ENCODE peak calls at places on chromosomes 16 and 17, in five cellular contexts. Z is H1, W is GM12878, Q is type B pancreatic cell, Y is mammary epithelial cell. R is an unnamed sample.

GRCh38 chr16:31131416-31131815 is 4.1 kb downstream of the PRSS8 start:
- DNase-seq in Z (no peak), W (no peak), Q (no peak), Y (no peak), R (no peak)

GRCh38 chr16:22614271-22614947 is 103.7 kb downstream of the NPIPB5 start:
- DNase-seq in Z (no peak), W (no peak), Q (no peak), Y (peak), R (peak)

GRCh38 chr17:35479271-35479670 is 30.7 kb upstream of the SLFN13 start:
- DNase-seq in Z (no peak), W (no peak), Q (no peak), Y (no peak), R (no peak)

GRCh38 chr17:77783991-77784820 is 174.3 kb upstream of the TNRC6C start:
- DNase-seq in Z (no peak), W (no peak), Q (no peak), Y (no peak), R (no peak)

GRCh38 chr17:76376318-76377133 is 7.9 kb upstream of the SPHK1 start:
- DNase-seq in Z (no peak), W (no peak), Q (no peak), Y (no peak), R (no peak)

GRCh38 chr16:1670866-1671265 is 7.2 kb upstream of the JPT2 start:
- DNase-seq in Z (no peak), W (no peak), Q (no peak), Y (no peak), R (no peak)

GRCh38 chr16:61676740-61677139 is 359.5 kb downstream of the CDH8 start:
- DNase-seq in Z (no peak), W (no peak), Q (no peak), Y (no peak), R (no peak)

GRCh38 chr17:42484304-42484703 is 25.6 kb downstream of the ATP6V0A1 start:
- DNase-seq in Z (no peak), W (peak), Q (no peak), Y (no peak), R (no peak)

GRCh38 chr17:42411321-42411820 is 11.7 kb downstream of the CAVIN1 start:
- DNase-seq in Z (no peak), W (no peak), Q (no peak), Y (no peak), R (no peak)

GRCh38 chr16:24151482-24151939 is 104.6 kb upstream of the CACNG3 start:
- DNase-seq in Z (no peak), W (no peak), Q (no peak), Y (no peak), R (no peak)

GRCh38 chr16:71927383-71927782 is 32.1 kb downstream of the IST1 start:
- DNase-seq in Z (no peak), W (no peak), Q (no peak), Y (peak), R (peak)

GRCh38 chr17:27766438-27766837 is 33.9 kb downstream of the NOS2 start:
- DNase-seq in Z (no peak), W (no peak), Q (no peak), Y (no peak), R (no peak)

GRCh38 chr17:77372444-77373297 is 231.9 kb downstream of the SEC14L1 start:
- DNase-seq in Z (peak), W (no peak), Q (peak), Y (peak), R (no peak)

GRCh38 chr16:27437946-27438345 is 36.0 kb downstream of the IL21R start:
- DNase-seq in Z (no peak), W (no peak), Q (no peak), Y (no peak), R (no peak)

GRCh38 chr17:13230350-13230900 is 212.6 kb upstream of the ELAC2 start:
- DNase-seq in Z (no peak), W (no peak), Q (no peak), Y (peak), R (no peak)

GRCh38 chr16:67407176-67407787 is 9.0 kb downstream of the ZDHHC1 start:
- DNase-seq in Z (no peak), W (no peak), Q (no peak), Y (no peak), R (no peak)

GRCh38 chr16:67409631-67410030 is 6.6 kb downstream of the ZDHHC1 start:
- DNase-seq in Z (no peak), W (no peak), Q (no peak), Y (no peak), R (no peak)

GRCh38 chr16:67406111-67406593 is 10.1 kb downstream of the ZDHHC1 start:
- DNase-seq in Z (no peak), W (no peak), Q (no peak), Y (no peak), R (no peak)

GRCh38 chr16:67406628-67407027 is 9.6 kb downstream of the ZDHHC1 start:
- DNase-seq in Z (no peak), W (no peak), Q (no peak), Y (peak), R (peak)

DNA sequence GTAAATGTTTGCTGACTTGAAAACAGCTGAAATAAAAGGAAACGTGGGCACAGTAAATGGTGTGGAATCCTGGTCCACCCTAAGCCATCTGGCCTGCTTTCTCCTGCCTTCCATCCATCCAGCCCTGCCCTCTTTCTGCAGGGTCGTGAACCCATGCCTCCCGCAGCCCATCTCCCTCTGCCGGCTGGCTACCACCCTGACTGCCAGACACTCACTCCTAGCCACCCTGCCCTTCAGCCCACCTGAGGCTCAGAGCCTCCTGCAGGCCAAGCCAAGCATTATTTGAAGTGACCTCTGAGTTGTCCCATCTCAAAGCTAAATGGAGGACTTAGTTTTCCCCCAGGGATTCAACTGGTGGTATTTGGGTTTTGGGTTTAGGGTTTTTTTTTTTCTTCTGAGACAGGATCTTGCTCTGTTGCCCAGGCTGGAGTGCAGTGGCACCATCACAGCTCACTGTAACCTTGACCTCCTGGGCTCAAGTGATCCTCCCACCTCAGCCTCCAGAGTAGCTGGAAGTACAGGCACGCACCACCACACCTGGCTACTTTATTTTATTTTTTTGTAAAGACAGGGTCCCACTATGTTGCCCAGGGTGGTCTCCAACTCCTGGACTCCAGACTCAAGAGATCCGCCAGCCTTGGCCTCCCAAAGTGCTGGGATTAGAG is 8.4 kb downstream of the ZDHHC1 start:
- DNase-seq in Z (no peak), W (no peak), Q (no peak), Y (no peak), R (no peak)
- TF ChIP-seq CTCF in Z (peak), W (no peak), Q (no peak), Y (no peak), R (no peak)

GRCh38 chr16:78002915-78003538 is 19.3 kb upstream of the CLEC3A start:
- DNase-seq in Z (peak), W (peak), Q (peak), Y (peak), R (peak)

GRCh38 chr16:78004501-78004900 is 17.8 kb upstream of the CLEC3A start:
- DNase-seq in Z (no peak), W (no peak), Q (no peak), Y (no peak), R (no peak)

GRCh38 chr16:78007121-78007520 is 15.2 kb upstream of the CLEC3A start:
- DNase-seq in Z (no peak), W (no peak), Q (no peak), Y (no peak), R (no peak)

DNA sequence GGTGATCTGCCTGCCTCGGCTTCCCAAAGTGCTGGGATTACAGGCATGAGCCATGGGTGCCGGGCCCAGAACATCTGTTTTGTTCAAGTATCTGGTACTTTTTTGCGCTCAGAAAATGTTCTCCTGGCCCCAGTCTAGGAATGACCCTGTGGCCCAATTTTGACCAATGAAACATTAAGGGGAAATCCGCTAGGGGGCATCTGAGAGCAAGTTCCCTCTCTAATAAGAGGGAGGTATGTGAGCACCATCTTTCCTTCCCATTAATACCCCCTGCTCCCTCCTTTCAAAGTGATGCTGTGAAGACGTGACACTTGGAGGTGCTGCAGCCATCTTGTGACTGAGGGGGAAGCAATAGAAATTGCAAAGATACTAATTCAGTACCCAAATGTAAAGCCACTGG is 16.5 kb upstream of the CLEC3A start:
- DNase-seq in Z (no peak), W (no peak), Q (no peak), Y (no peak), R (no peak)
- TF ChIP-seq CTCF in Z (peak), W (peak), Q (peak), Y (peak), R (no peak)

DNA sequence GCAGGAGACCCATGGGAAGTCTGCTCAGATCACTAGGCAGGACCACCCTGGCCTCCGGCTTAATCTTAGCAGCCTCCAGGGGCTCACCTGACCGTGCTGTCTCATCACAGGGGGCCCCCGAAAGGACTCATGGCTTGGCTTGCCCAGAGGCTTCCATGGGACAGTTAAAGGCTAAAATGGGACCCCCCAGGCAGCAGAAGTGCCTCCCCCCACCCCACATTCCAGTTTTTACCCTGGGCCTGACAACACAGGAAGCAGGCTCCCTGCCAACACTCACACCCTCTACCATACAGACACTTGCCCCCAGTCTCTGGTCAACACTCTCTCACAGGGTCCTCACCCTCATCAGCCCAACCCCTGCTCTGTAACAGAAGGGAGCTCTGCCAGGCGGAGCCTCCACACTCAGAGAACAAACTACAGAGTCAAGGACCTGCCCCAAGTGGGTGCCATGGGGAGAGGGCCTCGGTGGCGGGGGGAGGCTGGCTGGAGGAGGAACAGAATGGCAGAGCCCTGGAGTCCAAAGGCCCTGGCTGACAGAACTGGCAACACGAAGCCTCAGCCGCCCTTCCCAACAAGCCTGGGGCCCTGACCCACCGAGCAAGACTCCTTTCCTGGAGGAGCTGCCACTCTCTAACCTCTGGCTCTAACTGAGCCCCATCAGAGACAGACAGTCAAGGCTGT is 486 bp downstream of the ITGAE start:
- DNase-seq in Z (no peak), W (no peak), Q (no peak), Y (no peak), R (no peak)
- TF ChIP-seq CTCF in Z (no peak), W (no peak), Q (no peak), Y (no peak), R (no peak)

GRCh38 chr17:2093349-2093748 is 38.4 kb downstream of the HIC1 start:
- DNase-seq in Z (no peak), W (no peak), Q (no peak), Y (no peak), R (peak)

GRCh38 chr17:2092253-2092652 is 37.4 kb downstream of the HIC1 start:
- DNase-seq in Z (no peak), W (no peak), Q (no peak), Y (no peak), R (no peak)

GRCh38 chr17:2095536-2095910 is 40.6 kb downstream of the HIC1 start:
- DNase-seq in Z (no peak), W (no peak), Q (no peak), Y (no peak), R (no peak)

GRCh38 chr17:2090804-2091534 is 36.1 kb downstream of the HIC1 start:
- DNase-seq in Z (no peak), W (no peak), Q (no peak), Y (peak), R (peak)

GRCh38 chr17:2094891-2095535 is 40.1 kb downstream of the HIC1 start:
- DNase-seq in Z (no peak), W (no peak), Q (no peak), Y (no peak), R (no peak)
- TF ChIP-seq CTCF in Z (peak), W (peak), Q (peak), Y (peak), R (peak)

DNA sequence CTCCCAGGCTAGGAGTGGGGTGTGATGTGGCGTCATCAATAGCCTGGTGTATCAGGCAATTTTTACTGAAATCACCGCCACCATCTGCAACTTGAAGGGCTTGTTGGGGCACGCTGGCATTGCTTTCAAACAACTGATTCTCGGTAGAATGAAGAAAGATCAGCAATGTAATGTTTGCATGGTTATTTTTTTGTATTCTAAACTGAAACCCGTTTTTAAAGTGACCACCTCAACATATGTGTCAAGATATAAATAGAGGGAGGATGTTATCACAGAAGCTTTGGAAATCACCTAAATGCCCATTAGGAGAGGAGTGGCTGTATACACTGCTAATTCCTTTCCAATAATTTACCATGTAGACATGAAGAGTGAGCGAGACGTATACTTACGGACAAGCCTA is 91.3 kb downstream of the WSCD1 start:
- DNase-seq in Z (no peak), W (no peak), Q (no peak), Y (peak), R (peak)
- TF ChIP-seq CTCF in Z (no peak), W (no peak), Q (no peak), Y (no peak), R (no peak)